ENCODE peak calls at places on chromosomes 6 and 20, in five cellular contexts. Y is stimulated activated effector memory CD8-positive, alpha-beta T cell treated with anti-CD3 and anti-CD28 coated beads, Interleukin-12 subunit alpha, Interleukin-12 subunit beta, amount 100 ng/mL, for 72 hours; C is aorta; U is NT2/D1; J is posterior cingulate gyrus. X is an unnamed sample.

GRCh38 chr20:881051-881820 is 34.9 kb downstream of the ANGPT4 start:
- DNase-seq in U (no peak), C (no peak), J (no peak), Y (peak), X (peak)

GRCh38 chr6:2116496-2116895 is 128.9 kb downstream of the GMDS start:
- DNase-seq in C (no peak), J (no peak), Y (no peak), U (no peak), X (no peak)

GRCh38 chr6:63174173-63174572 is 37.1 kb upstream of the FKBP1C start:
- DNase-seq in J (no peak), U (no peak), Y (no peak), C (no peak), X (no peak)

GRCh38 chr20:51326241-51326819 is 216.2 kb downstream of the NFATC2 start:
- DNase-seq in J (peak), Y (no peak), C (no peak), U (peak), X (no peak)

GRCh38 chr20:16662462-16662861 is 67.4 kb upstream of the SNRPB2 start:
- DNase-seq in C (no peak), Y (no peak), J (no peak), U (no peak), X (no peak)

GRCh38 chr6:23692184-23692583 is 433.8 kb upstream of the NRSN1 start:
- DNase-seq in U (no peak), Y (no peak), J (no peak), C (no peak), X (no peak)

GRCh38 chr6:4664117-4664626 is 112.0 kb upstream of the CDYL start:
- DNase-seq in J (peak), Y (no peak), U (no peak), C (peak), X (no peak)

GRCh38 chr6:136723780-136724179 is 68.5 kb downstream of the MAP3K5 start:
- DNase-seq in Y (peak), U (no peak), C (peak), J (no peak), X (no peak)

GRCh38 chr6:31581511-31582229 is 554 bp downstream of the LTB start:
- DNase-seq in C (no peak), Y (no peak), U (no peak), J (no peak), X (no peak)

GRCh38 chr6:46914279-46914810 is 7.4 kb downstream of the ADGRF5 start:
- DNase-seq in C (no peak), J (no peak), Y (no peak), U (no peak), X (no peak)

GRCh38 chr20:4978050-4978918 is 23.0 kb downstream of the SLC23A2 start:
- DNase-seq in U (no peak), J (no peak), C (no peak), Y (no peak), X (no peak)

GRCh38 chr20:59207742-59208357 is 44.2 kb downstream of the ZNF831 start:
- DNase-seq in C (peak), U (peak), J (peak), Y (peak), X (peak)

GRCh38 chr6:77040566-77041195 is 422.6 kb downstream of the HTR1B start:
- DNase-seq in C (no peak), U (no peak), Y (no peak), J (no peak), X (no peak)

GRCh38 chr6:7566031-7566556 is 23.9 kb upstream of the SNRNP48 start:
- DNase-seq in C (no peak), U (no peak), Y (no peak), J (no peak), X (no peak)